ENCODE peak calls at places on chromosomes 1 and 21, in four cellular contexts. One of them, this sample, is unnamed.

GRCh38 chr1:56709269-56709880 is 64.3 kb downstream of the PRKAA2 start:
- DNase-seq in HCT116: peak
- DNase-seq in K562: peak
- DNase-seq in HepG2: peak
- DNase-seq in this sample: peak

GRCh38 chr1:40384887-40385286 is 11.4 kb downstream of the SMAP2 start:
- DNase-seq in HepG2: no peak
- DNase-seq in HCT116: no peak
- DNase-seq in K562: no peak
- DNase-seq in this sample: no peak

GRCh38 chr1:201307760-201308499 is 24.6 kb downstream of the PKP1 start:
- DNase-seq in HepG2: no peak
- DNase-seq in K562: no peak
- DNase-seq in HCT116: peak
- DNase-seq in this sample: no peak

GRCh38 chr1:2003564-2004131 is at the start of gene CFAP74:
- DNase-seq in HCT116: peak
- DNase-seq in HepG2: peak
- DNase-seq in K562: peak
- DNase-seq in this sample: no peak

GRCh38 chr1:98981917-98982513 is 22.6 kb downstream of the PLPPR5 start:
- DNase-seq in HepG2: no peak
- DNase-seq in HCT116: no peak
- DNase-seq in K562: no peak
- DNase-seq in this sample: no peak

GRCh38 chr1:113226118-113226517 is 153.1 kb downstream of the LRIG2 start:
- DNase-seq in HepG2: no peak
- DNase-seq in K562: no peak
- DNase-seq in HCT116: no peak
- DNase-seq in this sample: no peak

GRCh38 chr1:246566808-246567154 is 525 bp downstream of the CNST start:
- DNase-seq in K562: no peak
- DNase-seq in HCT116: no peak
- DNase-seq in HepG2: no peak
- DNase-seq in this sample: no peak

GRCh38 chr1:179143332-179143731 is 61.5 kb downstream of the TOR3A start:
- DNase-seq in K562: no peak
- DNase-seq in HepG2: no peak
- DNase-seq in HCT116: peak
- DNase-seq in this sample: peak

GRCh38 chr1:150151291-150152181 is 1.8 kb downstream of the PLEKHO1 start:
- DNase-seq in K562: no peak
- DNase-seq in HepG2: no peak
- DNase-seq in HCT116: no peak
- DNase-seq in this sample: no peak

GRCh38 chr21:26138615-26139257 is 31.8 kb downstream of the APP start:
- DNase-seq in HepG2: no peak
- DNase-seq in K562: no peak
- DNase-seq in HCT116: no peak
- DNase-seq in this sample: no peak
- TF ChIP-seq TCF7L2 in HepG2: no peak
- TF ChIP-seq TCF7L2 in K562: no peak
- TF ChIP-seq TCF7L2 in HCT116: no peak
- TF ChIP-seq TCF7L2 in this sample: no peak

DNA sequence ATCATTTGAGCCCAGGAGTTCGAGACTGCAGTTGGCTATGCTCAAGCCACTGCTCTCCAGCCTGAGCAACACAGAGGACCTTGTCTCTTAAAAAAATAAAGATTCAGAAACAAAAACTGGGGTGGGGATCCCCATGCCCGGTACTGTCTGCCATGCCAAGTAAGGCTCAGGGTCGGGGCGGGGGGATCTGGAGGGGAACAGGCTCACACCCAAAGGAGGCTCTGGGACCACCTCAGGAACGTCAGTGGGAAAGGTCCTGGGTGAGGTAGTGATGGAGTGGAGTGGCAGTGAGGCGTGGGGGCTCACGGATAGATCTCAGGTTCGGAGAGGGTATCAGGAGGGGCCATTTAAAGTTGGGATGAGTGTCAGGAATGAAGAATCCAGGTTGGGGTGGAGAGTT is 765 bp upstream of the S100A4 start:
- DNase-seq in K562: no peak
- DNase-seq in HCT116: no peak
- DNase-seq in HepG2: no peak
- DNase-seq in this sample: no peak
- H3K4me3 ChIP-seq in K562: no peak
- H3K4me3 ChIP-seq in HCT116: peak
- H3K4me3 ChIP-seq in HepG2: no peak
- H3K4me3 ChIP-seq in this sample: no peak

DNA sequence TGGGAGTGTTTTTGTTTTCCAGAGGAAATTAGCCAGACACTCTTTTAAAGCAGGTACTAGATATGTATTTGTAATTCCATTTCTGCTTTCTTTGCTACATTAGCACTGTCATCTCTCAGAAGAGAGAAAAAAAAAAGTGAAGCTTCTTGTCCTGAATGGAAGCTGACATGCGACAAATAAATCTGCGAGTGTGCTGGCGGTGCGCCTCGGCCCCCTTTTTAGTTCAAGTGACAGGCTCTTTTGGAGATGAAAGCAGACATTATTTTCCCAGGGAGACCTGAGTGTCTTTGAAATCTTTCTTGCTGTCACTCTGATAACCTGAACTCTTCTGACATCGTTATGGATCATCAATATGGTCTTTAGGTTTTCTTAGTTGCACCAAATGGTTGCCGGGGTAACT is 478.5 kb downstream of the PCP4 start:
- DNase-seq in HCT116: no peak
- DNase-seq in HepG2: no peak
- DNase-seq in K562: no peak
- DNase-seq in this sample: no peak
- TF ChIP-seq CTCF in HCT116: no peak
- TF ChIP-seq CTCF in HepG2: no peak
- TF ChIP-seq CTCF in K562: no peak
- TF ChIP-seq CTCF in this sample: no peak

DNA sequence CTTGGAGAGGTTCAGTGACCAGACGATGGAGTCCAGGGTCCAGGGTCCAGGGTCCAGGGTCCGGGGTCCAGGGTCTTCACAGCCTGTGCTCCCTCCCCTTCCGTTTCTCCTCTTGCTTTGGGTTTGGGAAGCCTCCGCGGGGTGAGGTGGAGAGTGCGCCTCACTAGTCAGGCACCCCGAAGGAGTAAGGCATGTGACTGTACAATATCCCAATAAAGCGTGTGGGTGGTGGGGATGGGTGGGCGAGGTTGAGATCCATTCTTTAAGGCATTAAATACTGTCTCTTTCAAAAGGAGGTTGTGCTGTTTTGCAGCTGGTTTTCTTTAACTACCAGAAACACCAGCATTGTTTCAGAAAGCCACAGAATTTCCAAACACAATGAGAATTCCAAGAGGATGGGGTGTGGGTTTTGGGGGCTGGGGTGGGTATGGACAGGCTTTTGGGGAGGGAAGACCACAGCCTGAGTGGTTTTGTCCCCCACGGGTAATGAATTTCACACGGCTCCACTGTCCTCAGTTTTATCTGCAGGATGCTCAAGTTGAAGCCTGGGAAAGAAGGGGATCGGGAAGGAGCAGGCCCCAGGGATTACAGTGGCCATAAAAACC is 65.7 kb downstream of the KIF26B start:
- DNase-seq in K562: no peak
- DNase-seq in HepG2: no peak
- DNase-seq in HCT116: no peak
- DNase-seq in this sample: no peak
- TF ChIP-seq TCF7L2 in K562: no peak
- TF ChIP-seq TCF7L2 in HepG2: no peak
- TF ChIP-seq TCF7L2 in HCT116: no peak
- TF ChIP-seq TCF7L2 in this sample: no peak

DNA sequence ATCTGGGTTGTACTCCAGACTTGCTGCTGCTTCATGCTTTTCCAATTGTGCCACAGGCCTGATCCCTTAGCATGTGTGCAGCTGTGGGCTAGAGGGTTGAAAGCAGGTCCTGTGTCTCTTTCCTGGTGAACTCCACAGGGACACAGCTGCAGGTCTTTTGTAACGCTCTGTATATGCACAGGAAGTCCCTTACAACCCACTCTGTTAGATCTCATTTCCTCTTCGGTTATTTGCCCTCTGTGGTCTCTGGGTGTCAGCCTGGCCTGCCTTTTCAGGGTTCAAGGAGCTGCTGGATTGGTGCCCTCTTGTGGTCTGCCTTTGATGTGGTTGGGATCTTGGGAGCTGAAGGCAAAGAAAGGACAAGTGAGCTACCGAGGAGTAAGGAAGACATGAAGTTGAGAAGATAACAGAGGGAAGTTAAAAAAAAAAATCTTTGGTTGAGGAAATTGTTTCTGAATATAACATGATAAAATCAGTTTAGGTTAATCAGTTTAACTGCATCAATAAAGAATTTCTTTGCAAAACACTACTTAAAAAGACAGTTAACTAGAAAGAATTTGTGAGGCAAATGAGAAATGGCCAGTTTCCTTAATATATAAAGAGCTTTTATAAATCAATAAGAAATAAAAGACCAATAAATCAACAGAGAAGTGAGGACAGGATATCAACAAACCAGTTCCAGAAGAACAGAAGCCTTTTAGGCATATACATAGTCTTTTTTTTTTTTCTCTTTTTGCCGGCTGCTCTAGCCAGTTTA is 44.1 kb downstream of the UCK2 start:
- DNase-seq in K562: peak
- DNase-seq in HCT116: peak
- DNase-seq in HepG2: peak
- DNase-seq in this sample: no peak
- H3K4me3 ChIP-seq in K562: no peak
- H3K4me3 ChIP-seq in HCT116: no peak
- H3K4me3 ChIP-seq in HepG2: no peak
- H3K4me3 ChIP-seq in this sample: no peak

DNA sequence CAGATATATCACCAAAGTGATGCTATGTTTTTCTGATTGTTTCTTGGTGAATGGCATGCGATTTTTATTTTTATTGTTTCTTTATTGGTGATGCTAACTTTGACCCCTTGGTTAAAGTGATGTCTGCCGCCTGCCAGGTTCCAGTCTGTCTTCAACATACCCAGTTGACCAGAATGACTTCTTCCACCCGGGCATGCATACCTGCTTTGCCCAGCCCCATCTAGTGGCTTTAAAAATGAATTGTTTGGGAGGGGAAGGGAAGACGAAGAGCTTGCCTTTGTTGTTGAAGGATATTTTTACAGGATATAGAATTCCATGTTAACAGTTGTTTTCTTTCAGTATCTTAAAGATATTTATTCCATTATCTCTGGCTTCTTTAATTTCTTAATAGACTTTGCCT is 65.1 kb downstream of the ATG4C start:
- DNase-seq in HCT116: no peak
- DNase-seq in K562: no peak
- DNase-seq in HepG2: no peak
- DNase-seq in this sample: no peak
- TF ChIP-seq CTCF in HCT116: peak
- TF ChIP-seq CTCF in K562: peak
- TF ChIP-seq CTCF in HepG2: peak
- TF ChIP-seq CTCF in this sample: peak

DNA sequence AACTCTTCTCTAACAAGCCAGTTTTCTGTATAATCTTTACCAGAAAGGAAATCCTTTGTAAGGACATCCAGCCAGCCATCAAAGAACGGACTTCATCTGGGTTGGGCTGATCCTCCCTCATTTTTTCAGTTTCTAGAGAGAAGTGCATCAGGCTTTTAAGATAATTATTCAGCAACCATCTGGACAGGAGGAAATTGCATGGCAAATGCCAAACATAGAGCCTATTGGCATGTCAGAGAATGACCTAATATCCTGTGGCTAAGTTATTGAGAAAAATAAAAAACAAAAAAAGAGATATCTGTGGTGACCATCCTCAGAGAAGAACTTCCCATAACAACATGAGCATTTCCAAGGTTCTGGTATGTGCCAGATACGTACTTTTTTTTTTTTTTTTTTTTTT is 74.9 kb upstream of the BEND5 start:
- DNase-seq in HepG2: no peak
- DNase-seq in K562: no peak
- DNase-seq in HCT116: no peak
- DNase-seq in this sample: no peak
- TF ChIP-seq TCF7L2 in HepG2: no peak
- TF ChIP-seq TCF7L2 in K562: no peak
- TF ChIP-seq TCF7L2 in HCT116: no peak
- TF ChIP-seq TCF7L2 in this sample: no peak

GRCh38 chr1:115702993-115703392 is 61.2 kb downstream of the VANGL1 start:
- DNase-seq in K562: no peak
- DNase-seq in HCT116: no peak
- DNase-seq in HepG2: no peak
- DNase-seq in this sample: no peak
- H3K4me3 ChIP-seq in K562: no peak
- H3K4me3 ChIP-seq in HCT116: no peak
- H3K4me3 ChIP-seq in HepG2: no peak
- H3K4me3 ChIP-seq in this sample: no peak

GRCh38 chr1:239956230-239956629 is 135.5 kb upstream of the FMN2 start:
- DNase-seq in K562: no peak
- DNase-seq in HepG2: no peak
- DNase-seq in HCT116: no peak
- DNase-seq in this sample: no peak

GRCh38 chr1:239954836-239955235 is 136.8 kb upstream of the FMN2 start:
- DNase-seq in HepG2: no peak
- DNase-seq in K562: no peak
- DNase-seq in HCT116: no peak
- DNase-seq in this sample: no peak

GRCh38 chr1:239952348-239953307 is 139.1 kb upstream of the FMN2 start:
- DNase-seq in HepG2: peak
- DNase-seq in K562: peak
- DNase-seq in HCT116: no peak
- DNase-seq in this sample: no peak

GRCh38 chr1:239958063-239958462 is 133.6 kb upstream of the FMN2 start:
- DNase-seq in K562: no peak
- DNase-seq in HCT116: no peak
- DNase-seq in HepG2: no peak
- DNase-seq in this sample: no peak

DNA sequence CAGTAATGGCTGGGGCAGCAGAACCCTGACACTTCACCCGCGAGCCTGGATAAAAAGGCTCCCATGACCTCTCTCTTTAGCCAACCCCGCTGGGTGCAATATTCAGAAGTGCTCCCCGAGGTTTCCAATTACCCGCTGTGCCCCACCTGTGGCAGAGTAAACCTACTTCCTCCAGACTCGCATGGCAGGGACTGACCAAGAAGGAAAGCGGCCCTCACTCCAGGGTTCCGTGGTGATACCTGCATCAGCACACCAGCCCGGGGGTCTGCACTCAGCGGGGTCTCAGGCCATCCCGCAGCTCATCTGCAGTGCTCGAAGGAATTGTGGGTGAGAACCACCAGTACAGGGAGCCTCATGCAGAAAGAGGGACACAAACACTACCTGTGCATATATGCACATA is 136.3 kb upstream of the FMN2 start:
- DNase-seq in HCT116: no peak
- DNase-seq in K562: no peak
- DNase-seq in HepG2: no peak
- DNase-seq in this sample: no peak
- TF ChIP-seq CTCF in HCT116: no peak
- TF ChIP-seq CTCF in K562: no peak
- TF ChIP-seq CTCF in HepG2: no peak
- TF ChIP-seq CTCF in this sample: no peak

DNA sequence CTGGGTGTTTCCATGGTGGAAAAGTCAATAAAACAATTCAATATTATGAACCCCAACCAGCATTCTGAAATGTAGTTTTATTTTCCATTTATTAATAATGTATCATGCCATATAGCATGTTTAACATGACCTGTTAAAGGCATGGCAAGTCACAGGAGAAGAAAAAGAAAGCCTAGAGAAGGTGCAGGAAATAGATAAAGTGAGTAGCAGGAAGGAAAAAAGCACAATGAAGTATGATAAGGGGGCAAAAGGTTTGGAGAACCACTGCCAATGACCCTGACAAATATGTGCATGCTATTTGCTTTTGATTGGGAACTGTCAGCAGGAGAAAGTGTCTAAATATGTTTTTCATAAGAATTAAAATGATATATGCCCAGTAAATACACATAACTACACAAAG is 85.6 kb downstream of the HMCN1 start:
- DNase-seq in HepG2: no peak
- DNase-seq in HCT116: no peak
- DNase-seq in K562: no peak
- DNase-seq in this sample: no peak
- TF ChIP-seq TCF7L2 in HepG2: no peak
- TF ChIP-seq TCF7L2 in HCT116: no peak
- TF ChIP-seq TCF7L2 in K562: no peak
- TF ChIP-seq TCF7L2 in this sample: no peak